ENCODE peak calls at places on chromosomes 12 and 14, in five cellular contexts. One of them, this sample, is unnamed.

GRCh38 chr12:108282676-108283075 is 56.4 kb downstream of the CMKLR1 start:
- DNase-seq in lower lobe of right lung: no peak
- DNase-seq in ovary: no peak
- DNase-seq in astrocyte of the cerebellum: no peak
- DNase-seq in heart right ventricle: no peak
- DNase-seq in this sample: no peak

GRCh38 chr14:88995437-88996198 is 171.2 kb downstream of the TTC8 start:
- DNase-seq in ovary: no peak
- DNase-seq in lower lobe of right lung: no peak
- DNase-seq in heart right ventricle: no peak
- DNase-seq in astrocyte of the cerebellum: peak
- DNase-seq in this sample: peak

GRCh38 chr12:123363743-123364531 is 710 bp downstream of the SBNO1 start:
- DNase-seq in heart right ventricle: peak
- DNase-seq in ovary: no peak
- DNase-seq in astrocyte of the cerebellum: no peak
- DNase-seq in lower lobe of right lung: peak
- DNase-seq in this sample: peak

GRCh38 chr14:74459289-74459946 is 33.4 kb upstream of the SYNDIG1L start:
- DNase-seq in ovary: no peak
- DNase-seq in lower lobe of right lung: no peak
- DNase-seq in astrocyte of the cerebellum: peak
- DNase-seq in heart right ventricle: no peak
- DNase-seq in this sample: no peak

GRCh38 chr12:14886271-14886670 is 617 bp upstream of the MGP start:
- DNase-seq in ovary: no peak
- DNase-seq in heart right ventricle: no peak
- DNase-seq in lower lobe of right lung: no peak
- DNase-seq in astrocyte of the cerebellum: no peak
- DNase-seq in this sample: no peak

GRCh38 chr12:127621366-127621765 is 645.6 kb upstream of the TMEM132C start:
- DNase-seq in lower lobe of right lung: no peak
- DNase-seq in heart right ventricle: no peak
- DNase-seq in ovary: no peak
- DNase-seq in astrocyte of the cerebellum: no peak
- DNase-seq in this sample: no peak

GRCh38 chr14:103613517-103613916 is 15.5 kb upstream of the KLC1 start:
- DNase-seq in lower lobe of right lung: no peak
- DNase-seq in ovary: no peak
- DNase-seq in heart right ventricle: no peak
- DNase-seq in astrocyte of the cerebellum: no peak
- DNase-seq in this sample: no peak

GRCh38 chr14:49920935-49921334 is 28.1 kb downstream of the ARF6 start:
- DNase-seq in ovary: no peak
- DNase-seq in astrocyte of the cerebellum: no peak
- DNase-seq in heart right ventricle: no peak
- DNase-seq in lower lobe of right lung: no peak
- DNase-seq in this sample: no peak

GRCh38 chr14:94367896-94368590 is 20.4 kb downstream of the SERPINA1 start:
- DNase-seq in lower lobe of right lung: no peak
- DNase-seq in heart right ventricle: no peak
- DNase-seq in astrocyte of the cerebellum: no peak
- DNase-seq in ovary: no peak
- DNase-seq in this sample: peak

GRCh38 chr12:56658921-56659320 is 13.1 kb upstream of the ATP5F1B start:
- DNase-seq in lower lobe of right lung: no peak
- DNase-seq in heart right ventricle: no peak
- DNase-seq in ovary: no peak
- DNase-seq in astrocyte of the cerebellum: no peak
- DNase-seq in this sample: no peak

GRCh38 chr12:77687346-77687745 is 143.3 kb upstream of the NAV3 start:
- DNase-seq in lower lobe of right lung: no peak
- DNase-seq in heart right ventricle: no peak
- DNase-seq in ovary: no peak
- DNase-seq in astrocyte of the cerebellum: no peak
- DNase-seq in this sample: no peak

GRCh38 chr12:110426300-110426910 is 22.9 kb upstream of the ANAPC7 start:
- DNase-seq in astrocyte of the cerebellum: no peak
- DNase-seq in ovary: no peak
- DNase-seq in heart right ventricle: no peak
- DNase-seq in lower lobe of right lung: no peak
- DNase-seq in this sample: no peak

GRCh38 chr14:89900822-89901221 is 53.7 kb downstream of the EFCAB11 start:
- DNase-seq in heart right ventricle: no peak
- DNase-seq in ovary: no peak
- DNase-seq in lower lobe of right lung: no peak
- DNase-seq in astrocyte of the cerebellum: no peak
- DNase-seq in this sample: no peak

GRCh38 chr14:82230748-82231147 is 697.1 kb upstream of the SEL1L start:
- DNase-seq in heart right ventricle: no peak
- DNase-seq in lower lobe of right lung: no peak
- DNase-seq in ovary: no peak
- DNase-seq in astrocyte of the cerebellum: no peak
- DNase-seq in this sample: no peak

GRCh38 chr14:76268013-76268376 is 107.9 kb upstream of the ESRRB start:
- DNase-seq in lower lobe of right lung: no peak
- DNase-seq in ovary: no peak
- DNase-seq in astrocyte of the cerebellum: no peak
- DNase-seq in heart right ventricle: no peak
- DNase-seq in this sample: no peak

GRCh38 chr12:117498256-117498655 is 136.8 kb upstream of the NOS1 start:
- DNase-seq in heart right ventricle: no peak
- DNase-seq in astrocyte of the cerebellum: no peak
- DNase-seq in ovary: no peak
- DNase-seq in lower lobe of right lung: no peak
- DNase-seq in this sample: no peak

GRCh38 chr14:30527196-30527595 is 31.8 kb upstream of the G2E3 start:
- DNase-seq in ovary: no peak
- DNase-seq in heart right ventricle: no peak
- DNase-seq in astrocyte of the cerebellum: no peak
- DNase-seq in lower lobe of right lung: no peak
- DNase-seq in this sample: no peak

GRCh38 chr14:22556021-22556989 is 32.7 kb downstream of the DAD1 start:
- DNase-seq in heart right ventricle: peak
- DNase-seq in ovary: no peak
- DNase-seq in astrocyte of the cerebellum: peak
- DNase-seq in lower lobe of right lung: peak
- DNase-seq in this sample: peak

GRCh38 chr12:28108599-28108998 is 81.7 kb upstream of the CCDC91 start:
- DNase-seq in heart right ventricle: no peak
- DNase-seq in ovary: no peak
- DNase-seq in astrocyte of the cerebellum: no peak
- DNase-seq in lower lobe of right lung: no peak
- DNase-seq in this sample: no peak

GRCh38 chr14:36028218-36028617 is 148.3 kb downstream of the PTCSC3 start:
- DNase-seq in astrocyte of the cerebellum: no peak
- DNase-seq in heart right ventricle: no peak
- DNase-seq in lower lobe of right lung: no peak
- DNase-seq in ovary: no peak
- DNase-seq in this sample: no peak

GRCh38 chr14:55243813-55244212 is 27.4 kb upstream of the FBXO34 start:
- DNase-seq in lower lobe of right lung: no peak
- DNase-seq in astrocyte of the cerebellum: no peak
- DNase-seq in ovary: no peak
- DNase-seq in heart right ventricle: no peak
- DNase-seq in this sample: no peak

GRCh38 chr14:69291891-69292586 is 32.1 kb downstream of the GALNT16 start:
- DNase-seq in lower lobe of right lung: no peak
- DNase-seq in astrocyte of the cerebellum: no peak
- DNase-seq in ovary: no peak
- DNase-seq in heart right ventricle: no peak
- DNase-seq in this sample: no peak

GRCh38 chr12:56234746-56235436 is 5.0 kb downstream of the SLC39A5 start:
- DNase-seq in lower lobe of right lung: no peak
- DNase-seq in heart right ventricle: no peak
- DNase-seq in astrocyte of the cerebellum: no peak
- DNase-seq in ovary: no peak
- DNase-seq in this sample: no peak

DNA sequence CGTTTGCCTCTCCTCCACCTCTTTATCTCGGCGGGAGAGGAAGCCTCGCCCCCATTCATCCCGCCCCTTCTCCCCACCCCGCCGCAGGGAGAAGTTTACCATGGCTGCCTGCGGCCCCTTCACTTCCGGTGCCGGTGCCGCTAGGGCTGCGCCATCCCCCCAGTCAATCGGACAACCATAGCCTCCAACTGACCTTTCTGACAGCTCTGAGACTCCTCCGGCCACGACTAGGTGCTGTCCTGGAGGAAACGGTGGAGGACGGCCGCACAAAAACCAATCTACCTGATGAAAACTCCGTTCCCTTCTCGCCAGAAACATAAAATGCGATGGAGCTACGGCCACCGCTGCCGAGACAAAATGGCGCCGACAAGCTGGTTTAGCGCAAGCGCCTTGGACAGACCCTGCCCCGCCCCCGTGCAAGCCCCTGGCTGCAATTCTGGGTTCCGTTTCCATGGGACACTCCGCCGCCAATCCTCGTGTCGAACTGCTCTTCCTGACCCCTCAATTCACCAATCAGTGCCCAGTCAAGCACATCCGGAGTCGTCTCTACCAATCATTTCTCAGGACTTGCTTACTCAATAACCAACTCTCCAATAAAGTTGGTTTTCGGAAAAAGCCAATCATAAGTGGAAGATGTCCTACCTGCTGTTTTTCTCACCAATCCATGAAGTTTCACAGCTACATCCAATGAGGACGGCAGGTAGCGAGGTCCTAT is 436 bp upstream of the ARID4A start:
- DNase-seq in astrocyte of the cerebellum: peak
- DNase-seq in heart right ventricle: peak
- DNase-seq in ovary: peak
- DNase-seq in lower lobe of right lung: peak
- DNase-seq in this sample: peak
- TF ChIP-seq CTCF in astrocyte of the cerebellum: no peak
- TF ChIP-seq CTCF in heart right ventricle: no peak
- TF ChIP-seq CTCF in ovary: no peak
- TF ChIP-seq CTCF in lower lobe of right lung: no peak
- TF ChIP-seq CTCF in this sample: peak

GRCh38 chr12:54017027-54017788 is 8.4 kb downstream of the HOXC8 start:
- DNase-seq in lower lobe of right lung: no peak
- DNase-seq in astrocyte of the cerebellum: no peak
- DNase-seq in heart right ventricle: no peak
- DNase-seq in ovary: no peak
- DNase-seq in this sample: no peak
- TF ChIP-seq CTCF in lower lobe of right lung: no peak
- TF ChIP-seq CTCF in astrocyte of the cerebellum: no peak
- TF ChIP-seq CTCF in heart right ventricle: no peak
- TF ChIP-seq CTCF in ovary: no peak
- TF ChIP-seq CTCF in this sample: no peak

GRCh38 chr12:100399095-100399494 is 42.2 kb downstream of the SLC17A8 start:
- DNase-seq in heart right ventricle: no peak
- DNase-seq in lower lobe of right lung: no peak
- DNase-seq in astrocyte of the cerebellum: no peak
- DNase-seq in ovary: no peak
- DNase-seq in this sample: no peak

GRCh38 chr12:100403446-100403845 is 46.6 kb downstream of the SLC17A8 start:
- DNase-seq in lower lobe of right lung: no peak
- DNase-seq in astrocyte of the cerebellum: no peak
- DNase-seq in ovary: no peak
- DNase-seq in heart right ventricle: no peak
- DNase-seq in this sample: no peak

GRCh38 chr12:100401660-100402059 is 44.8 kb downstream of the SLC17A8 start:
- DNase-seq in ovary: no peak
- DNase-seq in lower lobe of right lung: no peak
- DNase-seq in astrocyte of the cerebellum: peak
- DNase-seq in heart right ventricle: no peak
- DNase-seq in this sample: no peak

DNA sequence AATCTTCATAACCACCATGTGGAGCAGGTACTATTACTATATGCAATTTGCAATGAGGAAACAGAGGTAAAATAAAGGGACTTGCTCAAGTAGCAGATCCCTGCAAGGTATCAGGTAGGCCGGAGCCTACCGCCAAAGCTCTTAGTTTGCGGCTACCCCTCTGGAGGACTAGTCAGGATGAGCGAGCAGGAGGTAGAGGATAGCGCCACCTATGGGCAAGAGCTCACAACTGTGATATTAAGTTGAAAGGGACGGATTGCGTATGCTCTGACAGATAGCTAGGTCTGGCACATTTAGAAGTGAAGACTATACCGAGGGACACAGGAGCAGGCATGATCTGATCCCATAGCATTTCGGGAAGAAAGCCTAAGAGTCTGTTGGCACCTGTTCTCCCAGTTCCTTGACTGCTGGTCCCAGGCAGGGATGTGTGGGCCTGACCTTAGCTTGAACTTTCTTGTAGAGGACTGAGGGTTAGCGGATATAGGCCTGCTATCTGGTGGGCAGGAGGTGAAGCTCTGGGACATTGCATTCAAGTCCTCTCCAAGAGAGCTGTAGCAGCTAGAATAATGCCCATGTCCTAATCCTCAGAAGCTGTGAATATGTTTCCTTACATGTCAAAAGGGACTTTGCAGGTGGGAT is 48.0 kb downstream of the SLC17A8 start:
- DNase-seq in astrocyte of the cerebellum: no peak
- DNase-seq in ovary: no peak
- DNase-seq in lower lobe of right lung: peak
- DNase-seq in heart right ventricle: no peak
- DNase-seq in this sample: peak
- TF ChIP-seq CTCF in astrocyte of the cerebellum: peak
- TF ChIP-seq CTCF in ovary: no peak
- TF ChIP-seq CTCF in lower lobe of right lung: peak
- TF ChIP-seq CTCF in heart right ventricle: peak
- TF ChIP-seq CTCF in this sample: peak

DNA sequence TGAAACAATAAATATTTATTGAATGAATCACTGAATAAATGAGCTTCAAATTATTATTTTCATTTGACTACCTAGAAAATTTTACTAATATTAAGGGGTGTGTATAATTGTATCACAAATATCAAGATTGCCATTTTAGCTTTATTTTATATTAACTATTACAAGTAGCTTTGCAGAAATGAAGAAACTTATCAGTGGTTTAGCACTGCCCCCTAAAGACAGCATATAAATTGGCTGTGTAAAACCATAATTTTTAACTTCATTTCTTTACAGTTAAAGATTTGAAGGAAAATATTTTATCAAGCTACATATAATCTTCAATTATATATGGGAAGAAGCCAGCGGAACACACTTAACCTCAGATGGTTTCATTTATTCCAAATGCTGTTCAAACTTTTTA is 11.4 kb downstream of the GARIN6 start:
- DNase-seq in ovary: no peak
- DNase-seq in astrocyte of the cerebellum: peak
- DNase-seq in lower lobe of right lung: no peak
- DNase-seq in heart right ventricle: no peak
- DNase-seq in this sample: no peak
- TF ChIP-seq CTCF in ovary: no peak
- TF ChIP-seq CTCF in astrocyte of the cerebellum: peak
- TF ChIP-seq CTCF in lower lobe of right lung: no peak
- TF ChIP-seq CTCF in heart right ventricle: peak
- TF ChIP-seq CTCF in this sample: no peak

GRCh38 chr12:98126637-98127335 is 388.6 kb upstream of the TMPO start:
- DNase-seq in lower lobe of right lung: no peak
- DNase-seq in heart right ventricle: no peak
- DNase-seq in astrocyte of the cerebellum: no peak
- DNase-seq in ovary: no peak
- DNase-seq in this sample: no peak

GRCh38 chr12:98127336-98127679 is 388.1 kb upstream of the TMPO start:
- DNase-seq in astrocyte of the cerebellum: no peak
- DNase-seq in lower lobe of right lung: no peak
- DNase-seq in heart right ventricle: no peak
- DNase-seq in ovary: no peak
- DNase-seq in this sample: no peak

GRCh38 chr12:98123186-98123585 is 392.2 kb upstream of the TMPO start:
- DNase-seq in astrocyte of the cerebellum: no peak
- DNase-seq in lower lobe of right lung: no peak
- DNase-seq in heart right ventricle: no peak
- DNase-seq in ovary: no peak
- DNase-seq in this sample: no peak

GRCh38 chr12:98127854-98128253 is 387.5 kb upstream of the TMPO start:
- DNase-seq in ovary: no peak
- DNase-seq in astrocyte of the cerebellum: no peak
- DNase-seq in lower lobe of right lung: no peak
- DNase-seq in heart right ventricle: no peak
- DNase-seq in this sample: no peak
- TF ChIP-seq CTCF in ovary: no peak
- TF ChIP-seq CTCF in astrocyte of the cerebellum: no peak
- TF ChIP-seq CTCF in lower lobe of right lung: no peak
- TF ChIP-seq CTCF in heart right ventricle: no peak
- TF ChIP-seq CTCF in this sample: no peak

This sample was measured in upper lobe of left lung.